ENCODE peak calls at places on chromosomes 6 and 20, in seven cellular contexts. Q, G, H, Z, C, L and S are unnamed samples.

GRCh38 chr20:47982574-47983360 is 197.5 kb upstream of the SULF2 start:
- DNase-seq in C (no peak), L (no peak), Q (no peak), Z (no peak), H (no peak), G (peak; percentile 21), S (no peak)

GRCh38 chr6:165556116-165556843 is 106.8 kb downstream of the PDE10A start:
- DNase-seq in C (no peak), H (no peak), Q (no peak), L (no peak), G (peak; percentile 14), Z (no peak), S (no peak)

GRCh38 chr6:51962355-51962754 is 125.1 kb downstream of the PKHD1 start:
- DNase-seq in G (no peak), Z (no peak), H (no peak), Q (no peak), C (no peak), L (no peak), S (no peak)

GRCh38 chr6:163983601-163984445 is 569.3 kb downstream of the QKI start:
- DNase-seq in G (peak; percentile 11), Z (no peak), C (no peak), Q (no peak), L (no peak), H (no peak), S (no peak)

GRCh38 chr6:166769648-166770047 is 142.6 kb upstream of the RPS6KA2 start:
- DNase-seq in L (no peak), Q (no peak), H (peak; percentile 11), G (no peak), Z (no peak), C (no peak), S (no peak)

GRCh38 chr20:51914758-51915157 is 112.4 kb upstream of the SALL4 start:
- DNase-seq in G (no peak), H (no peak), C (no peak), Z (no peak), Q (no peak), L (no peak), S (no peak)

GRCh38 chr20:36856691-36857635 is 19.0 kb upstream of the TLDC2 start:
- DNase-seq in Q (no peak), G (no peak), C (peak; percentile 65), H (no peak), Z (no peak), L (peak; percentile 56), S (no peak)

GRCh38 chr6:96528193-96528592 is 6.6 kb downstream of the UFL1 start:
- DNase-seq in Q (no peak), L (no peak), C (no peak), Z (no peak), H (no peak), G (no peak), S (no peak)

GRCh38 chr20:4155953-4156352 is 140.6 kb upstream of the RNF24 start:
- DNase-seq in Q (no peak), G (no peak), H (no peak), C (no peak), Z (no peak), L (no peak), S (no peak)

GRCh38 chr6:7615611-7616383 is 25.8 kb downstream of the SNRNP48 start:
- DNase-seq in Q (no peak), C (peak; percentile 43), H (no peak), G (peak; percentile 67), Z (no peak), L (peak; percentile 62), S (no peak)

GRCh38 chr20:59821788-59822187 is 111.6 kb downstream of the SYCP2 start:
- DNase-seq in L (no peak), Z (no peak), G (no peak), C (peak; percentile 1), Q (no peak), H (no peak), S (no peak)

GRCh38 chr20:40706977-40707582 is 18.0 kb upstream of the MAFB start:
- DNase-seq in L (no peak), Q (no peak), C (no peak), G (peak; percentile 38), Z (no peak), H (no peak), S (no peak)

GRCh38 chr20:53917145-53918009 is 153.0 kb downstream of the BCAS1 start:
- DNase-seq in L (peak; percentile 95), G (peak; percentile 90), Z (no peak), C (peak; percentile 58), Q (no peak), H (no peak), S (no peak)

GRCh38 chr6:107620736-107621135 is 130.8 kb downstream of the SOBP start:
- DNase-seq in H (no peak), G (no peak), Z (no peak), C (no peak), Q (no peak), L (no peak), S (no peak)

GRCh38 chr6:70967049-70967448 is 10.2 kb upstream of the B3GAT2 start:
- DNase-seq in G (no peak), H (no peak), L (no peak), Q (no peak), C (no peak), Z (no peak), S (no peak)

GRCh38 chr6:144757299-144757698 is 472.2 kb downstream of the UTRN start:
- DNase-seq in H (no peak), G (no peak), C (no peak), Z (no peak), L (no peak), Q (no peak), S (no peak)

GRCh38 chr6:105994522-105995402 is 91.4 kb upstream of the PRDM1 start:
- DNase-seq in Z (peak; percentile 25), L (peak; percentile 91), G (peak; percentile 57), C (peak; percentile 47), H (peak; percentile 51), Q (peak; percentile 92), S (no peak)

GRCh38 chr6:140572129-140572528 is 1197.7 kb upstream of the CITED2 start:
- DNase-seq in L (peak; percentile 96), G (peak; percentile 21), Q (no peak), C (no peak), Z (peak; percentile 93), H (no peak), S (no peak)

GRCh38 chr20:44615169-44615791 is 32.9 kb downstream of the PKIG start:
- DNase-seq in G (peak; percentile 20), H (no peak), L (no peak), Q (no peak), Z (no peak), C (peak; percentile 67), S (no peak)

GRCh38 chr20:44618318-44618731 is 33.2 kb downstream of the ADA start:
- DNase-seq in Z (no peak), L (no peak), Q (no peak), G (no peak), C (no peak), H (no peak), S (no peak)

GRCh38 chr20:44616604-44616964 is 34.2 kb downstream of the PKIG start:
- DNase-seq in G (no peak), H (no peak), Z (no peak), C (peak; percentile 74), Q (no peak), L (no peak), S (no peak)

GRCh38 chr20:44614525-44614924 is 32.1 kb downstream of the PKIG start:
- DNase-seq in Z (no peak), C (peak; percentile 55), Q (no peak), H (no peak), L (no peak), G (no peak), S (no peak)

DNA sequence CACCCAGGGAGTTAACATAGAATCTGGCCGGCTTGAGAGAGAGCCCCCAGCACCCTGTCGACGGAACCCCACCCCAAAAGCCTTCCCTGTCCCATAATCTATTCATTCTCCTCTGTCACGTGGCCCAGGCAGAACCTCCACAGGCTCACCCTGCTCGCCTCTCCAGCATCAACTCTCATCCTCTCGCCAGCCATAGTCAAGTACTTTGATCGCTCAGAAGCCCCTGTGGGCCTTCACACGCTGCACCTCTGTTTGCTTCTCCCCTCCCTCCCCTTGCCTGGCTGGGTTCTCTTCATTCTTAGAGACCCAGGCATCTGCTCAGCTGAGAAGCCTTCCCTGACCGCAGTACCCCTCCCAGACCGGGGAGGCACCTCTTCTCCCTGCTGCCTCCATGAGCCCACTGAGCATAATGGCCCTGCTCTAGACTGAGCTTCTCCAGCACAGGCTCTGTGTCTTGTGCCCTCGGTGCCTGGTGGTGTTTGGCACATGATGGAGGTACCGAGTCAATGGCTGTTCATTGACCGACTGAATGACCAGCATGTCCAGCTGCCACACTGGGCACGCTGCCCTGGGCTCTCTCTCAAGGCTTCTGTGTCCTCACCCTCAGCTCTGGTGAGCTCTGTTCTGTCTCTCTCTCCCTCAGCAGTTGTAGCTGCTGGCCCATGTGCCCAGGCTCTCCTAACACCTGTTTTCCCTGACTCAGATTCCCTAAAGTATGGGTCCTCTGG is 33.7 kb downstream of the PKIG start:
- DNase-seq in H (no peak), Z (no peak), G (no peak), L (no peak), C (no peak), Q (no peak), S (no peak)
- TF ChIP-seq CTCF in H (no peak), Z (no peak), G (no peak), L (no peak), C (no peak), Q (no peak), S (no peak)

GRCh38 chr6:31585531-31585930 is 546 bp upstream of the LST1 start:
- DNase-seq in C (no peak), G (peak; percentile 83), L (no peak), H (no peak), Q (no peak), Z (no peak), S (no peak)
- TF ChIP-seq CTCF in C (no peak), G (peak; percentile 62), L (peak; percentile 28), H (no peak), Q (peak; percentile 11), Z (peak; percentile 26), S (peak; percentile 47)

DNA sequence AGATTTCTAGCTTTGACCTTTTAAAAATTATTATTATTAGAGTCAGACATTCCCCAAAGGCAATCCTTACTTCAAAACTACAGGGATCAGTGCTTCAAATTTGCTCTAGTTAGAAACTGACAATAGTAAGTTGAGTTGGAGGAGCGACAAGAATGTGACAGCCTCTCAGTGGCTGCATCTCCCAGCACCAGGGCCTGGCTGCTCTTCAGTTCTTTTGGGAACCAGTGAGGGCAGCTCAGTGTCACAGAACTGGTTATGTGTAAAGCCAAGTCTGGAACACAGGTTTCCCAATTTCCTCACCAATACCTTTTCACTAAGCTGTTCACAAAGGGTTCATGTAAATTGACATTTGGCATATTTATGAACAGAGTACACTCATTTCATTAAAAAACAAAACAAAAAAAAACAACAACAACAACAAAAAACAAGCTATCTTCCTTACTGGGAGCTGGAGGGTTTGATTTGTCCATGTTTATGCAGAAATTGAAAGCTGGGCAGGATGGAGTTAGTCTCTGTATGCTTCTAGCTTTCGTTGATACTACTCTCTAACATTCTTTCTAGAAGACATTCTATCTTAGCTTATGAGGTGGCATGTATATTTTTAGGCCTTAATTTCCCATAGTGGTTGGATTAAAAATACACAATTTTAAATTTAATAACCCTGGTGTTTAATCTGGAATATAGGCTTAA is 95.0 kb downstream of the SAMD5 start:
- DNase-seq in H (no peak), Q (no peak), C (peak; percentile 53), G (no peak), L (no peak), Z (no peak), S (no peak)
- TF ChIP-seq CTCF in H (no peak), Q (no peak), C (no peak), G (no peak), L (no peak), Z (no peak), S (no peak)

DNA sequence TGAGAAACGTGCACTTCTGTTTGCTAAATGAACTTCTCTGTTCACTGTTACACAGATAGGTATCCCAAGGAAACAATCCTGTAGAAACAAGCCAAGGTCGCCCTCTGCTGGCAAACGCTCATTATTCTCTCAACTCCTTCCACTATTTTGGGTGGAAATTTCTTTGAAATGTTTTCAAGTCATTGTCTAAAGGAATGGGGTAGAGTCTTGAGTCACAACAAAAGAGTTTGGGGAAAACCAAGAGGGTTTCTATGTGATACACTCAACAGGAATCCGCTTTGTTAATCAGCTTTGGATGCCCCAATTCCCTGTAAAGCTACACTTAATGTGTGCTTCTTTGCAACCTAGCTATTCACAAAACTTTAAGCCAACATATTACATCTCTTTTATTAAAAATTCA is 4.6 kb upstream of the RAE1 start:
- DNase-seq in Z (peak; percentile 52), Q (no peak), H (peak; percentile 74), G (peak; percentile 67), L (peak; percentile 86), C (peak; percentile 47), S (peak; percentile 51)
- TF ChIP-seq CTCF in Z (peak; percentile 74), Q (peak; percentile 80), H (peak; percentile 49), G (peak; percentile 63), L (peak; percentile 87), C (peak; percentile 82), S (peak; percentile 86)